ENCODE peak calls at places on chromosome 1, in nine cellular contexts. F is stomach; U is posterior vena cava; C is heart right ventricle; K is HT1080; J is breast epithelium; G is RWPE1; X is mucosa of gallbladder; T is stimulated activated CD8-positive, alpha-beta memory T cell treated with anti-CD3 and anti-CD28 coated beads, Interleukin-15, amount 100 ng/mL, for 48 hours. P is an unnamed sample.

GRCh38 chr1:33277488-33278084 is 21.3 kb downstream of the ZNF362 start:
- DNase-seq in F (no peak), U (peak; percentile 58), C (no peak), K (no peak), J (no peak), G (no peak), X (no peak), T (no peak), P (no peak)

GRCh38 chr1:18951818-18952391 is 4.6 kb downstream of the IFFO2 start:
- DNase-seq in F (peak; percentile 36), U (no peak), C (no peak), K (no peak), J (no peak), G (no peak), X (no peak), T (peak; percentile 81), P (no peak)

GRCh38 chr1:208324005-208324404 is 79.8 kb upstream of the PLXNA2 start:
- DNase-seq in F (no peak), U (no peak), C (no peak), K (no peak), J (no peak), G (no peak), X (no peak), T (no peak), P (no peak)

GRCh38 chr1:27956761-27957160 is 3.0 kb upstream of the XKR8 start:
- DNase-seq in F (no peak), U (peak; percentile 44), C (no peak), K (no peak), J (no peak), G (no peak), X (no peak), T (no peak), P (no peak)

GRCh38 chr1:7591565-7591964 is 179.5 kb upstream of the VAMP3 start:
- DNase-seq in F (peak; percentile 61), U (peak; percentile 42), C (no peak), K (no peak), J (no peak), G (no peak), X (no peak), T (no peak), P (no peak)

GRCh38 chr1:51295926-51296325 is 34.4 kb downstream of the TTC39A start:
- DNase-seq in F (peak; percentile 13), U (no peak), C (no peak), K (no peak), J (no peak), G (no peak), X (no peak), T (no peak), P (no peak)

GRCh38 chr1:163035791-163036249 is 33.3 kb upstream of the RGS4 start:
- DNase-seq in F (no peak), U (no peak), C (no peak), K (peak; percentile 98), J (no peak), G (peak; percentile 87), X (no peak), T (no peak), P (no peak)

GRCh38 chr1:215631489-215631888 is 64.4 kb downstream of the KCTD3 start:
- DNase-seq in F (no peak), U (no peak), C (no peak), K (peak; percentile 66), J (peak; percentile 31), G (peak; percentile 53), X (peak; percentile 36), T (no peak), P (peak; percentile 21)

GRCh38 chr1:79090985-79091384 is 84.5 kb upstream of the ADGRL4 start:
- DNase-seq in F (no peak), U (no peak), C (no peak), K (no peak), J (no peak), G (no peak), X (no peak), T (no peak), P (no peak)

P was measured in cerebellar cortex.